ENCODE peak calls at places on chromosome 7, in five cellular contexts. I is AG08395, W is left cardiac atrium, M is RCC 7860, K is ACHN. R is an unnamed sample.

GRCh38 chr7:133053321-133053891 is 28.5 kb downstream of the CHCHD3 start:
- DNase-seq in I (peak), W (peak), M (peak), K (peak), R (no peak)

GRCh38 chr7:118699222-118699621 is 474.7 kb downstream of the ANKRD7 start:
- DNase-seq in I (no peak), W (no peak), M (no peak), K (no peak), R (no peak)

GRCh38 chr7:142152076-142152475 is 40.6 kb downstream of the MGAM2 start:
- DNase-seq in I (no peak), W (no peak), M (no peak), K (no peak), R (no peak)

GRCh38 chr7:135335628-135336139 is 102.0 kb downstream of the STRA8 start:
- DNase-seq in I (peak), W (no peak), M (peak), K (peak), R (peak)

GRCh38 chr7:43353902-43354301 is 229.0 kb upstream of the STK17A start:
- DNase-seq in I (no peak), W (no peak), M (no peak), K (no peak), R (peak)

GRCh38 chr7:138887085-138887705 is 89.2 kb upstream of the ATP6V0A4 start:
- DNase-seq in I (no peak), W (no peak), M (no peak), K (no peak), R (no peak)

GRCh38 chr7:123633553-123633952 is 22.1 kb upstream of the LMOD2 start:
- DNase-seq in I (peak), W (no peak), M (no peak), K (peak), R (peak)

GRCh38 chr7:44275829-44276570 is 49.4 kb downstream of the CAMK2B start:
- DNase-seq in I (no peak), W (peak), M (no peak), K (no peak), R (no peak)

GRCh38 chr7:28587211-28587610 is 174.9 kb downstream of the CREB5 start:
- DNase-seq in I (no peak), W (no peak), M (peak), K (peak), R (no peak)

GRCh38 chr7:135185471-135186260 is 15.2 kb upstream of the CYREN start:
- DNase-seq in I (no peak), W (no peak), M (peak), K (no peak), R (no peak)

GRCh38 chr7:114243019-114243507 is 171.6 kb upstream of the FOXP2 start:
- DNase-seq in I (peak), W (no peak), M (peak), K (peak), R (peak)

GRCh38 chr7:50492770-50493519 is 42.8 kb upstream of the FIGNL1 start:
- DNase-seq in I (no peak), W (no peak), M (no peak), K (no peak), R (no peak)

GRCh38 chr7:32033006-32033405 is 37.2 kb downstream of the PDE1C start:
- DNase-seq in I (peak), W (no peak), M (no peak), K (no peak), R (peak)

GRCh38 chr7:143454091-143454729 is 11.0 kb downstream of the TAS2R60 start:
- DNase-seq in I (peak), W (no peak), M (no peak), K (no peak), R (peak)

GRCh38 chr7:82441916-82442478 is 1.6 kb downstream of the CACNA2D1 start:
- DNase-seq in I (peak), W (no peak), M (no peak), K (no peak), R (peak)

GRCh38 chr7:142111509-142111908 is at the start of gene MGAM2:
- DNase-seq in I (no peak), W (no peak), M (no peak), K (no peak), R (no peak)

GRCh38 chr7:54331311-54331710 is 210.9 kb upstream of the VSTM2A start:
- DNase-seq in I (no peak), W (no peak), M (no peak), K (no peak), R (no peak)

GRCh38 chr7:30902466-30902865 is 9.2 kb upstream of the AQP1 start:
- DNase-seq in I (no peak), W (no peak), M (no peak), K (no peak), R (no peak)

GRCh38 chr7:134186022-134186421 is 58.9 kb downstream of the LRGUK start:
- DNase-seq in I (peak), W (no peak), M (no peak), K (no peak), R (no peak)

GRCh38 chr7:44748948-44749731 is 493 bp downstream of the ZMIZ2 start:
- DNase-seq in I (no peak), W (no peak), M (no peak), K (peak), R (peak)

GRCh38 chr7:84251183-84251845 is 56.7 kb upstream of the SEMA3A start:
- DNase-seq in I (peak), W (no peak), M (peak), K (peak), R (peak)

GRCh38 chr7:157689269-157690057 is 352.7 kb downstream of the DNAJB6 start:
- DNase-seq in I (no peak), W (no peak), M (no peak), K (no peak), R (no peak)

GRCh38 chr7:148104924-148105323 is 485.6 kb upstream of the C7orf33 start:
- DNase-seq in I (no peak), W (no peak), M (no peak), K (no peak), R (no peak)

GRCh38 chr7:137360087-137360679 is 16.6 kb upstream of the PTN start:
- DNase-seq in I (no peak), W (no peak), M (no peak), K (no peak), R (peak)

GRCh38 chr7:101559586-101559985 is 69.5 kb downstream of the MYL10 start:
- DNase-seq in I (no peak), W (no peak), M (no peak), K (no peak), R (no peak)

GRCh38 chr7:113891828-113892227 is 27.0 kb downstream of the PPP1R3A start:
- DNase-seq in I (no peak), W (no peak), M (no peak), K (peak), R (no peak)

R was measured in DMS53.